ENCODE peak calls at places on chromosome 4, in five cellular contexts. One of them, this sample, is unnamed.

GRCh38 chr4:7737268-7737645 is 202.4 kb downstream of the AFAP1 start:
- DNase-seq in GOT3: no peak
- DNase-seq in ACHN: no peak
- DNase-seq in stimulated activated CD8-positive, alpha-beta memory T cell treated with anti-CD3 and anti-CD28 coated beads, Interleukin-4, amount 100 ng/mL, for 48 hours: no peak
- DNase-seq in activated CD8-positive, alpha-beta T cell treated with anti-CD3 and anti-CD28 coated beads, Interleukin-2, amount 10 ng/mL, durations not matched to agents 7 days and 5 days: no peak
- DNase-seq in this sample: no peak

GRCh38 chr4:182093431-182093831 is 149.8 kb upstream of the TENM3 start:
- DNase-seq in GOT3: no peak
- DNase-seq in ACHN: no peak
- DNase-seq in stimulated activated CD8-positive, alpha-beta memory T cell treated with anti-CD3 and anti-CD28 coated beads, Interleukin-4, amount 100 ng/mL, for 48 hours: no peak
- DNase-seq in activated CD8-positive, alpha-beta T cell treated with anti-CD3 and anti-CD28 coated beads, Interleukin-2, amount 10 ng/mL, durations not matched to agents 7 days and 5 days: no peak
- DNase-seq in this sample: no peak

GRCh38 chr4:25775166-25775565 is 87.6 kb downstream of the SEL1L3 start:
- DNase-seq in GOT3: no peak
- DNase-seq in ACHN: no peak
- DNase-seq in stimulated activated CD8-positive, alpha-beta memory T cell treated with anti-CD3 and anti-CD28 coated beads, Interleukin-4, amount 100 ng/mL, for 48 hours: no peak
- DNase-seq in activated CD8-positive, alpha-beta T cell treated with anti-CD3 and anti-CD28 coated beads, Interleukin-2, amount 10 ng/mL, durations not matched to agents 7 days and 5 days: no peak
- DNase-seq in this sample: no peak

GRCh38 chr4:2852481-2852881 is 8.8 kb downstream of the ADD1 start:
- DNase-seq in GOT3: no peak
- DNase-seq in ACHN: no peak
- DNase-seq in stimulated activated CD8-positive, alpha-beta memory T cell treated with anti-CD3 and anti-CD28 coated beads, Interleukin-4, amount 100 ng/mL, for 48 hours: no peak
- DNase-seq in activated CD8-positive, alpha-beta T cell treated with anti-CD3 and anti-CD28 coated beads, Interleukin-2, amount 10 ng/mL, durations not matched to agents 7 days and 5 days: no peak
- DNase-seq in this sample: peak

GRCh38 chr4:138050601-138051000 is 191.5 kb downstream of the SLC7A11 start:
- DNase-seq in GOT3: no peak
- DNase-seq in ACHN: no peak
- DNase-seq in stimulated activated CD8-positive, alpha-beta memory T cell treated with anti-CD3 and anti-CD28 coated beads, Interleukin-4, amount 100 ng/mL, for 48 hours: no peak
- DNase-seq in activated CD8-positive, alpha-beta T cell treated with anti-CD3 and anti-CD28 coated beads, Interleukin-2, amount 10 ng/mL, durations not matched to agents 7 days and 5 days: no peak
- DNase-seq in this sample: no peak

GRCh38 chr4:86013623-86014022 is 346.2 kb downstream of the MAPK10 start:
- DNase-seq in GOT3: no peak
- DNase-seq in ACHN: no peak
- DNase-seq in stimulated activated CD8-positive, alpha-beta memory T cell treated with anti-CD3 and anti-CD28 coated beads, Interleukin-4, amount 100 ng/mL, for 48 hours: no peak
- DNase-seq in activated CD8-positive, alpha-beta T cell treated with anti-CD3 and anti-CD28 coated beads, Interleukin-2, amount 10 ng/mL, durations not matched to agents 7 days and 5 days: no peak
- DNase-seq in this sample: no peak

GRCh38 chr4:139839664-139840063 is 174.0 kb downstream of the MGST2 start:
- DNase-seq in GOT3: no peak
- DNase-seq in ACHN: no peak
- DNase-seq in stimulated activated CD8-positive, alpha-beta memory T cell treated with anti-CD3 and anti-CD28 coated beads, Interleukin-4, amount 100 ng/mL, for 48 hours: no peak
- DNase-seq in activated CD8-positive, alpha-beta T cell treated with anti-CD3 and anti-CD28 coated beads, Interleukin-2, amount 10 ng/mL, durations not matched to agents 7 days and 5 days: no peak
- DNase-seq in this sample: no peak

GRCh38 chr4:1570291-1571164 is 113.6 kb downstream of the FAM53A start:
- DNase-seq in GOT3: no peak
- DNase-seq in ACHN: no peak
- DNase-seq in stimulated activated CD8-positive, alpha-beta memory T cell treated with anti-CD3 and anti-CD28 coated beads, Interleukin-4, amount 100 ng/mL, for 48 hours: no peak
- DNase-seq in activated CD8-positive, alpha-beta T cell treated with anti-CD3 and anti-CD28 coated beads, Interleukin-2, amount 10 ng/mL, durations not matched to agents 7 days and 5 days: no peak
- DNase-seq in this sample: no peak

GRCh38 chr4:8255698-8256441 is 13.7 kb upstream of the HTRA3 start:
- DNase-seq in GOT3: no peak
- DNase-seq in ACHN: no peak
- DNase-seq in stimulated activated CD8-positive, alpha-beta memory T cell treated with anti-CD3 and anti-CD28 coated beads, Interleukin-4, amount 100 ng/mL, for 48 hours: no peak
- DNase-seq in activated CD8-positive, alpha-beta T cell treated with anti-CD3 and anti-CD28 coated beads, Interleukin-2, amount 10 ng/mL, durations not matched to agents 7 days and 5 days: no peak
- DNase-seq in this sample: no peak

GRCh38 chr4:28073860-28074555 is 1213.4 kb downstream of the STIM2 start:
- DNase-seq in GOT3: no peak
- DNase-seq in ACHN: no peak
- DNase-seq in stimulated activated CD8-positive, alpha-beta memory T cell treated with anti-CD3 and anti-CD28 coated beads, Interleukin-4, amount 100 ng/mL, for 48 hours: no peak
- DNase-seq in activated CD8-positive, alpha-beta T cell treated with anti-CD3 and anti-CD28 coated beads, Interleukin-2, amount 10 ng/mL, durations not matched to agents 7 days and 5 days: no peak
- DNase-seq in this sample: no peak

GRCh38 chr4:40196724-40197281 is at the start of gene RHOH:
- DNase-seq in GOT3: no peak
- DNase-seq in ACHN: no peak
- DNase-seq in stimulated activated CD8-positive, alpha-beta memory T cell treated with anti-CD3 and anti-CD28 coated beads, Interleukin-4, amount 100 ng/mL, for 48 hours: peak
- DNase-seq in activated CD8-positive, alpha-beta T cell treated with anti-CD3 and anti-CD28 coated beads, Interleukin-2, amount 10 ng/mL, durations not matched to agents 7 days and 5 days: peak
- DNase-seq in this sample: no peak

GRCh38 chr4:30867427-30867826 is 147.3 kb downstream of the PCDH7 start:
- DNase-seq in GOT3: no peak
- DNase-seq in ACHN: no peak
- DNase-seq in stimulated activated CD8-positive, alpha-beta memory T cell treated with anti-CD3 and anti-CD28 coated beads, Interleukin-4, amount 100 ng/mL, for 48 hours: no peak
- DNase-seq in activated CD8-positive, alpha-beta T cell treated with anti-CD3 and anti-CD28 coated beads, Interleukin-2, amount 10 ng/mL, durations not matched to agents 7 days and 5 days: no peak
- DNase-seq in this sample: no peak

GRCh38 chr4:139663561-139664138 is 2.0 kb upstream of the MGST2 start:
- DNase-seq in GOT3: no peak
- DNase-seq in ACHN: no peak
- DNase-seq in stimulated activated CD8-positive, alpha-beta memory T cell treated with anti-CD3 and anti-CD28 coated beads, Interleukin-4, amount 100 ng/mL, for 48 hours: no peak
- DNase-seq in activated CD8-positive, alpha-beta T cell treated with anti-CD3 and anti-CD28 coated beads, Interleukin-2, amount 10 ng/mL, durations not matched to agents 7 days and 5 days: no peak
- DNase-seq in this sample: no peak

GRCh38 chr4:8741513-8742226 is 130.0 kb downstream of the HMX1 start:
- DNase-seq in GOT3: no peak
- DNase-seq in ACHN: no peak
- DNase-seq in stimulated activated CD8-positive, alpha-beta memory T cell treated with anti-CD3 and anti-CD28 coated beads, Interleukin-4, amount 100 ng/mL, for 48 hours: peak
- DNase-seq in activated CD8-positive, alpha-beta T cell treated with anti-CD3 and anti-CD28 coated beads, Interleukin-2, amount 10 ng/mL, durations not matched to agents 7 days and 5 days: no peak
- DNase-seq in this sample: no peak

GRCh38 chr4:87697272-87697671 is 47.2 kb downstream of the DMP1 start:
- DNase-seq in GOT3: no peak
- DNase-seq in ACHN: no peak
- DNase-seq in stimulated activated CD8-positive, alpha-beta memory T cell treated with anti-CD3 and anti-CD28 coated beads, Interleukin-4, amount 100 ng/mL, for 48 hours: no peak
- DNase-seq in activated CD8-positive, alpha-beta T cell treated with anti-CD3 and anti-CD28 coated beads, Interleukin-2, amount 10 ng/mL, durations not matched to agents 7 days and 5 days: no peak
- DNase-seq in this sample: no peak

GRCh38 chr4:102500371-102501175 is 586 bp upstream of the NFKB1 start:
- DNase-seq in GOT3: no peak
- DNase-seq in ACHN: peak
- DNase-seq in stimulated activated CD8-positive, alpha-beta memory T cell treated with anti-CD3 and anti-CD28 coated beads, Interleukin-4, amount 100 ng/mL, for 48 hours: peak
- DNase-seq in activated CD8-positive, alpha-beta T cell treated with anti-CD3 and anti-CD28 coated beads, Interleukin-2, amount 10 ng/mL, durations not matched to agents 7 days and 5 days: peak
- DNase-seq in this sample: peak

This sample was measured in thyroid gland.